ENCODE peak calls at places on chromosomes 2 and 18, in ten cellular contexts. A is GM03348, D is A549, R is Calu3, F is neuronal stem cell, K is K562, J is lung, W is aorta, L is naive B cell, Y is iris pigment epithelial cell. N is an unnamed sample.

GRCh38 chr18:12278153-12278764 is 24.1 kb downstream of the CIDEA start:
- DNase-seq in A (peak; percentile 32), R (peak; percentile 45), K (no peak), J (no peak), W (no peak), L (no peak), F (no peak), Y (no peak), D (no peak), N (peak; percentile 64)

GRCh38 chr2:202140522-202141292 is 67.7 kb downstream of the KIAA2012 start:
- DNase-seq in L (no peak), Y (peak; percentile 38), A (peak; percentile 72), R (no peak), W (no peak), K (no peak), F (no peak), J (no peak), D (no peak), N (no peak)

GRCh38 chr2:184154438-184154837 is 443.9 kb upstream of the ZNF804A start:
- DNase-seq in Y (peak; percentile 29), L (no peak), A (no peak), R (no peak), J (no peak), D (no peak), W (no peak), F (no peak), K (no peak), N (no peak)

GRCh38 chr2:127048618-127048935 is 58.4 kb downstream of the BIN1 start:
- DNase-seq in Y (no peak), L (no peak), D (no peak), W (no peak), R (no peak), J (no peak), A (no peak), K (no peak), F (no peak), N (no peak)

GRCh38 chr2:71801969-71802368 is 345.7 kb downstream of the CYP26B1 start:
- DNase-seq in A (peak; percentile 88), F (peak; percentile 30), J (no peak), K (peak; percentile 62), W (peak; percentile 79), D (peak; percentile 58), R (peak; percentile 47), Y (peak; percentile 55), L (no peak), N (no peak)

GRCh38 chr2:72917875-72918660 is 749 bp downstream of the EMX1 start:
- DNase-seq in D (no peak), W (no peak), L (no peak), Y (no peak), A (peak; percentile 28), R (peak; percentile 33), J (no peak), K (no peak), F (no peak), N (no peak)

GRCh38 chr2:164840458-164840929 is 1.1 kb downstream of the COBLL1 start:
- DNase-seq in F (no peak), L (peak; percentile 80), J (peak; percentile 80), Y (peak; percentile 42), A (peak; percentile 30), D (no peak), W (peak; percentile 68), K (no peak), R (peak; percentile 83), N (peak; percentile 68)

GRCh38 chr2:17232751-17233150 is 285.5 kb downstream of the RAD51AP2 start:
- DNase-seq in F (no peak), Y (peak; percentile 6), J (no peak), D (no peak), L (no peak), A (no peak), R (no peak), K (no peak), W (no peak), N (no peak)

GRCh38 chr2:39216495-39217191 is 27.1 kb downstream of the CDKL4 start:
- DNase-seq in A (no peak), D (no peak), K (no peak), W (no peak), L (no peak), F (no peak), R (no peak), J (no peak), Y (no peak), N (no peak)

GRCh38 chr18:55861266-55861665 is 273.3 kb upstream of the TCF4 start:
- DNase-seq in D (peak; percentile 33), A (no peak), R (peak; percentile 29), L (no peak), Y (peak; percentile 66), W (no peak), K (peak; percentile 22), F (peak; percentile 17), J (no peak), N (no peak)

GRCh38 chr2:23385351-23385747 is 370 bp downstream of the KLHL29 start:
- DNase-seq in D (peak; percentile 42), R (peak; percentile 51), A (peak; percentile 85), K (no peak), L (no peak), W (peak; percentile 67), J (no peak), F (no peak), Y (peak; percentile 54), N (no peak)

GRCh38 chr2:218806346-218806978 is 24.5 kb downstream of the CYP27A1 start:
- DNase-seq in J (peak; percentile 82), A (peak; percentile 95), F (no peak), Y (peak; percentile 100), W (peak; percentile 89), D (peak; percentile 14), L (no peak), K (no peak), R (peak; percentile 77), N (no peak)